ENCODE peak calls at places on chromosomes 11 and 22, in four cellular contexts. One of them, this sample, is unnamed.
A peak's percentile ranks its signal among the peaks of the same experiment; 100 is the strongest.

GRCh38 chr22:38032681-38033521 is 24.3 kb upstream of the PICK1 start:
- DNase-seq in activated CD4-positive, alpha-beta T cell treated with anti-CD3 and anti-CD28 coated beads, Interleukin-2, amount 50 U/mL, for 1 hour: no peak
- DNase-seq in NCI-H345: no peak
- DNase-seq in Calu3: no peak
- DNase-seq in this sample: no peak

GRCh38 chr22:24485170-24485569 is 10.0 kb upstream of the UPB1 start:
- DNase-seq in activated CD4-positive, alpha-beta T cell treated with anti-CD3 and anti-CD28 coated beads, Interleukin-2, amount 50 U/mL, for 1 hour: no peak
- DNase-seq in NCI-H345: no peak
- DNase-seq in Calu3: no peak
- DNase-seq in this sample: no peak

GRCh38 chr22:41330169-41330568 is 28.8 kb downstream of the ZC3H7B start:
- DNase-seq in activated CD4-positive, alpha-beta T cell treated with anti-CD3 and anti-CD28 coated beads, Interleukin-2, amount 50 U/mL, for 1 hour: no peak
- DNase-seq in NCI-H345: no peak
- DNase-seq in Calu3: no peak
- DNase-seq in this sample: no peak

GRCh38 chr11:34616830-34617504 is 3.9 kb upstream of the EHF start:
- DNase-seq in activated CD4-positive, alpha-beta T cell treated with anti-CD3 and anti-CD28 coated beads, Interleukin-2, amount 50 U/mL, for 1 hour: no peak
- DNase-seq in NCI-H345: no peak
- DNase-seq in Calu3: no peak
- DNase-seq in this sample: no peak

GRCh38 chr11:24808173-24808572 is 311.3 kb downstream of the LUZP2 start:
- DNase-seq in activated CD4-positive, alpha-beta T cell treated with anti-CD3 and anti-CD28 coated beads, Interleukin-2, amount 50 U/mL, for 1 hour: no peak
- DNase-seq in NCI-H345: no peak
- DNase-seq in Calu3: no peak
- DNase-seq in this sample: no peak

GRCh38 chr11:8566613-8567210 is 27.3 kb downstream of the STK33 start:
- DNase-seq in activated CD4-positive, alpha-beta T cell treated with anti-CD3 and anti-CD28 coated beads, Interleukin-2, amount 50 U/mL, for 1 hour: no peak
- DNase-seq in NCI-H345: peak; percentile 67
- DNase-seq in Calu3: no peak
- DNase-seq in this sample: no peak

GRCh38 chr11:74330065-74330858 is 18.8 kb upstream of the P4HA3 start:
- DNase-seq in activated CD4-positive, alpha-beta T cell treated with anti-CD3 and anti-CD28 coated beads, Interleukin-2, amount 50 U/mL, for 1 hour: no peak
- DNase-seq in NCI-H345: no peak
- DNase-seq in Calu3: no peak
- DNase-seq in this sample: no peak

GRCh38 chr22:31691408-31691807 is 29.4 kb upstream of the PISD start:
- DNase-seq in activated CD4-positive, alpha-beta T cell treated with anti-CD3 and anti-CD28 coated beads, Interleukin-2, amount 50 U/mL, for 1 hour: no peak
- DNase-seq in NCI-H345: no peak
- DNase-seq in Calu3: no peak
- DNase-seq in this sample: no peak

GRCh38 chr11:59755701-59756495 is 722 bp downstream of the STX3 start:
- DNase-seq in activated CD4-positive, alpha-beta T cell treated with anti-CD3 and anti-CD28 coated beads, Interleukin-2, amount 50 U/mL, for 1 hour: peak; percentile 46
- DNase-seq in NCI-H345: peak; percentile 72
- DNase-seq in Calu3: peak; percentile 90
- DNase-seq in this sample: peak; percentile 12

GRCh38 chr11:45647786-45648185 is 17.6 kb downstream of the CHST1 start:
- DNase-seq in activated CD4-positive, alpha-beta T cell treated with anti-CD3 and anti-CD28 coated beads, Interleukin-2, amount 50 U/mL, for 1 hour: no peak
- DNase-seq in NCI-H345: no peak
- DNase-seq in Calu3: no peak
- DNase-seq in this sample: no peak

GRCh38 chr11:46675288-46675851 is 25.0 kb downstream of the ARHGAP1 start:
- DNase-seq in activated CD4-positive, alpha-beta T cell treated with anti-CD3 and anti-CD28 coated beads, Interleukin-2, amount 50 U/mL, for 1 hour: no peak
- DNase-seq in NCI-H345: no peak
- DNase-seq in Calu3: no peak
- DNase-seq in this sample: no peak

GRCh38 chr22:37681001-37681424 is 5.1 kb upstream of the NOL12 start:
- DNase-seq in activated CD4-positive, alpha-beta T cell treated with anti-CD3 and anti-CD28 coated beads, Interleukin-2, amount 50 U/mL, for 1 hour: no peak
- DNase-seq in NCI-H345: no peak
- DNase-seq in Calu3: no peak
- DNase-seq in this sample: no peak